ENCODE peak calls at places on chromosomes 13 and 19, in nine cellular contexts. One of them, this sample, is unnamed.

GRCh38 chr19:13027031-13027430 is 31.8 kb downstream of the NFIX start:
- DNase-seq in fibroblast of lung: no peak
- DNase-seq in gastrocnemius medialis: no peak
- DNase-seq in astrocyte of the spinal cord: no peak
- DNase-seq in Jurkat, Clone E6-1: no peak
- DNase-seq in pancreas: no peak
- DNase-seq in CD4-positive, CD25-positive, alpha-beta regulatory T cell: no peak
- DNase-seq in tibial nerve: no peak
- DNase-seq in small intestine: no peak
- DNase-seq in this sample: no peak

GRCh38 chr13:44141213-44141724 is 232.4 kb upstream of the SERP2 start:
- DNase-seq in fibroblast of lung: no peak
- DNase-seq in pancreas: no peak
- DNase-seq in CD4-positive, CD25-positive, alpha-beta regulatory T cell: no peak
- DNase-seq in gastrocnemius medialis: no peak
- DNase-seq in small intestine: peak
- DNase-seq in astrocyte of the spinal cord: peak
- DNase-seq in tibial nerve: peak
- DNase-seq in Jurkat, Clone E6-1: no peak
- DNase-seq in this sample: no peak

GRCh38 chr13:94657167-94657566 is 55.2 kb downstream of the SOX21 start:
- DNase-seq in astrocyte of the spinal cord: no peak
- DNase-seq in fibroblast of lung: peak
- DNase-seq in pancreas: no peak
- DNase-seq in Jurkat, Clone E6-1: no peak
- DNase-seq in gastrocnemius medialis: no peak
- DNase-seq in CD4-positive, CD25-positive, alpha-beta regulatory T cell: no peak
- DNase-seq in small intestine: no peak
- DNase-seq in tibial nerve: no peak
- DNase-seq in this sample: peak

GRCh38 chr13:108368240-108368898 is 98.9 kb downstream of the TNFSF13B start:
- DNase-seq in gastrocnemius medialis: no peak
- DNase-seq in fibroblast of lung: no peak
- DNase-seq in tibial nerve: no peak
- DNase-seq in pancreas: no peak
- DNase-seq in small intestine: no peak
- DNase-seq in CD4-positive, CD25-positive, alpha-beta regulatory T cell: no peak
- DNase-seq in Jurkat, Clone E6-1: no peak
- DNase-seq in astrocyte of the spinal cord: no peak
- DNase-seq in this sample: no peak

GRCh38 chr13:65808061-65808460 is 1422.1 kb downstream of the PCDH9 start:
- DNase-seq in CD4-positive, CD25-positive, alpha-beta regulatory T cell: no peak
- DNase-seq in gastrocnemius medialis: no peak
- DNase-seq in pancreas: no peak
- DNase-seq in Jurkat, Clone E6-1: no peak
- DNase-seq in tibial nerve: no peak
- DNase-seq in small intestine: no peak
- DNase-seq in astrocyte of the spinal cord: peak
- DNase-seq in fibroblast of lung: peak
- DNase-seq in this sample: peak

GRCh38 chr19:50171752-50172151 is 8.7 kb upstream of the IZUMO2 start:
- DNase-seq in Jurkat, Clone E6-1: no peak
- DNase-seq in tibial nerve: no peak
- DNase-seq in gastrocnemius medialis: no peak
- DNase-seq in astrocyte of the spinal cord: no peak
- DNase-seq in CD4-positive, CD25-positive, alpha-beta regulatory T cell: no peak
- DNase-seq in fibroblast of lung: no peak
- DNase-seq in pancreas: no peak
- DNase-seq in small intestine: no peak
- DNase-seq in this sample: no peak

GRCh38 chr19:1513492-1514294 is 874 bp upstream of the ADAMTSL5 start:
- DNase-seq in tibial nerve: no peak
- DNase-seq in fibroblast of lung: peak
- DNase-seq in astrocyte of the spinal cord: no peak
- DNase-seq in Jurkat, Clone E6-1: no peak
- DNase-seq in small intestine: peak
- DNase-seq in CD4-positive, CD25-positive, alpha-beta regulatory T cell: peak
- DNase-seq in gastrocnemius medialis: no peak
- DNase-seq in pancreas: peak
- DNase-seq in this sample: peak

GRCh38 chr13:113538689-113539058 is 45.9 kb upstream of the TFDP1 start:
- DNase-seq in astrocyte of the spinal cord: no peak
- DNase-seq in CD4-positive, CD25-positive, alpha-beta regulatory T cell: no peak
- DNase-seq in Jurkat, Clone E6-1: no peak
- DNase-seq in fibroblast of lung: no peak
- DNase-seq in small intestine: no peak
- DNase-seq in gastrocnemius medialis: no peak
- DNase-seq in pancreas: no peak
- DNase-seq in tibial nerve: no peak
- DNase-seq in this sample: no peak

GRCh38 chr19:46296722-46297431 is at the start of gene HIF3A:
- DNase-seq in gastrocnemius medialis: no peak
- DNase-seq in fibroblast of lung: peak
- DNase-seq in small intestine: peak
- DNase-seq in astrocyte of the spinal cord: peak
- DNase-seq in Jurkat, Clone E6-1: no peak
- DNase-seq in CD4-positive, CD25-positive, alpha-beta regulatory T cell: no peak
- DNase-seq in pancreas: peak
- DNase-seq in tibial nerve: peak
- DNase-seq in this sample: peak

GRCh38 chr19:47232422-47233211 is 1.6 kb upstream of the BBC3 start:
- DNase-seq in astrocyte of the spinal cord: peak
- DNase-seq in gastrocnemius medialis: no peak
- DNase-seq in pancreas: no peak
- DNase-seq in tibial nerve: no peak
- DNase-seq in Jurkat, Clone E6-1: no peak
- DNase-seq in CD4-positive, CD25-positive, alpha-beta regulatory T cell: no peak
- DNase-seq in fibroblast of lung: peak
- DNase-seq in small intestine: peak
- DNase-seq in this sample: peak

GRCh38 chr13:112029143-112029542 is 37.8 kb upstream of the SOX1 start:
- DNase-seq in small intestine: no peak
- DNase-seq in fibroblast of lung: no peak
- DNase-seq in tibial nerve: no peak
- DNase-seq in pancreas: no peak
- DNase-seq in gastrocnemius medialis: no peak
- DNase-seq in astrocyte of the spinal cord: no peak
- DNase-seq in Jurkat, Clone E6-1: no peak
- DNase-seq in CD4-positive, CD25-positive, alpha-beta regulatory T cell: no peak
- DNase-seq in this sample: no peak

GRCh38 chr19:926595-927043 is 784 bp downstream of the ARID3A start:
- DNase-seq in astrocyte of the spinal cord: peak
- DNase-seq in pancreas: no peak
- DNase-seq in fibroblast of lung: no peak
- DNase-seq in gastrocnemius medialis: no peak
- DNase-seq in CD4-positive, CD25-positive, alpha-beta regulatory T cell: no peak
- DNase-seq in small intestine: peak
- DNase-seq in Jurkat, Clone E6-1: no peak
- DNase-seq in tibial nerve: peak
- DNase-seq in this sample: peak

GRCh38 chr13:82713681-82714405 is 1168.4 kb downstream of the SLITRK1 start:
- DNase-seq in CD4-positive, CD25-positive, alpha-beta regulatory T cell: no peak
- DNase-seq in Jurkat, Clone E6-1: no peak
- DNase-seq in small intestine: no peak
- DNase-seq in astrocyte of the spinal cord: peak
- DNase-seq in fibroblast of lung: peak
- DNase-seq in pancreas: no peak
- DNase-seq in tibial nerve: no peak
- DNase-seq in gastrocnemius medialis: no peak
- DNase-seq in this sample: peak

DNA sequence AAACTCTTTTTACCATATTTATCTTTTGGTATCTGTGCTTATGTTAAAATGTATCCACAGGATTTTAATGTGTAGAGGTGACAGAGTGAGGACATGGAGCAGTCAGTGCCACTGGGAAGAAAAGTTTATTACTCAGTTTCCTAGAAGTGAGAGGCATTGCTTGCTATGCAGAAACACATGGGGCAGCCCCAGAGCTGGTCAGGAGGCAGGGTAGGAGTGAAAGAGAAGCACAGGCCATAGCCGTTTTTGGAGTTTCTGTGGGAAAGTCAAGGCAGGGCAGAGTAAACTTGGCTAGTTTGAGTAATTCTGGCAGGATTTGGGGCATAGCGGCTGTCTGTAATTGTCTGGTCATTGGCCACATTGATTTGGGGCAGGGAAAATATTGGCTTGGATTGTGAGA is 370.9 kb downstream of the FGF9 start:
- DNase-seq in small intestine: no peak
- DNase-seq in tibial nerve: no peak
- DNase-seq in pancreas: no peak
- DNase-seq in CD4-positive, CD25-positive, alpha-beta regulatory T cell: no peak
- DNase-seq in astrocyte of the spinal cord: no peak
- DNase-seq in fibroblast of lung: no peak
- DNase-seq in Jurkat, Clone E6-1: no peak
- DNase-seq in gastrocnemius medialis: no peak
- DNase-seq in this sample: no peak
- H3K4me3 ChIP-seq in small intestine: no peak
- H3K4me3 ChIP-seq in tibial nerve: no peak
- H3K4me3 ChIP-seq in pancreas: no peak
- H3K4me3 ChIP-seq in CD4-positive, CD25-positive, alpha-beta regulatory T cell: peak
- H3K4me3 ChIP-seq in astrocyte of the spinal cord: no peak
- H3K4me3 ChIP-seq in fibroblast of lung: no peak
- H3K4me3 ChIP-seq in Jurkat, Clone E6-1: no peak
- H3K4me3 ChIP-seq in gastrocnemius medialis: no peak
- H3K4me3 ChIP-seq in this sample: no peak

DNA sequence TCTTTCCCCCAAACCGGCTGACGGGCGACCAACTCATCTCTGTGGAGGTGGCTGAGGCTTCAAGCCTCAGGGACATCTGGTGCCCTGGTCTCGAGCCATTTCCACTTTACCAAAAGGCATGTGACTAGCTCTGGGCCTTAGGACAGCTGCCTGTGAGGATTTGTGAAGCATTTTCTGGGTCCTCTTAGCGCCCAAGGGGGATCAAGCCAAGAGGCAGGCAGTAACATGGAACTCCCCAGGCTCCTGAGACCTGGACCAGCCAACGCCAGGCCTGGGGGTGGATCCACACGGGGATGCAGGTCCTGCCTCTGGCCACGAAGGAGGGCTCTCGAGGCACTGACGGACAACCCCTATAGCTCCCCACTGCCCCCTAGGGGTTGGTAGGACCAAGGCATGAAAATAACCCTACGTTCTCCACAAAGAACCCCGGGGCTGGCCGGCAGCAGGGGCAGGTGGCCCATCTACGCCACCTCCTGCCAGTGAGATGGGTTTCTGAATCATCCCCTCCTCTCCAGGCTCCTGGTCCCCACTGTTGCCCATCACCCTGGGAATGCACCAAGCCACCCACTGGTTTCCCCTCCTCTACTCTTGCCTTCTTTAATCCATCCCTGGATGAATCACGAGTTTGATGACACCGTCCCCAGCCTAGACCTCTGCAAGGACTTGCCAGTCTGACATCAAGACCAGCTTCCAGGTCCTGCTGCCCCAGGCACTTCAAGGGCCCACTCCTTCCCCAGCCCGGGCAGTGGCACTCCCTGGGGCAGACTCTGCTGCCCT is 7.0 kb upstream of the MYDGF start:
- DNase-seq in Jurkat, Clone E6-1: no peak
- DNase-seq in CD4-positive, CD25-positive, alpha-beta regulatory T cell: no peak
- DNase-seq in astrocyte of the spinal cord: peak
- DNase-seq in fibroblast of lung: peak
- DNase-seq in pancreas: peak
- DNase-seq in tibial nerve: no peak
- DNase-seq in gastrocnemius medialis: no peak
- DNase-seq in small intestine: peak
- DNase-seq in this sample: peak
- H3K4me3 ChIP-seq in Jurkat, Clone E6-1: no peak
- H3K4me3 ChIP-seq in CD4-positive, CD25-positive, alpha-beta regulatory T cell: no peak
- H3K4me3 ChIP-seq in astrocyte of the spinal cord: no peak
- H3K4me3 ChIP-seq in fibroblast of lung: no peak
- H3K4me3 ChIP-seq in pancreas: no peak
- H3K4me3 ChIP-seq in tibial nerve: no peak
- H3K4me3 ChIP-seq in gastrocnemius medialis: no peak
- H3K4me3 ChIP-seq in small intestine: no peak
- H3K4me3 ChIP-seq in this sample: no peak

GRCh38 chr19:18853755-18854427 is 22.1 kb downstream of the UPF1 start:
- DNase-seq in astrocyte of the spinal cord: no peak
- DNase-seq in Jurkat, Clone E6-1: no peak
- DNase-seq in CD4-positive, CD25-positive, alpha-beta regulatory T cell: no peak
- DNase-seq in pancreas: no peak
- DNase-seq in gastrocnemius medialis: no peak
- DNase-seq in small intestine: no peak
- DNase-seq in tibial nerve: no peak
- DNase-seq in fibroblast of lung: no peak
- DNase-seq in this sample: no peak
- H3K4me3 ChIP-seq in astrocyte of the spinal cord: no peak
- H3K4me3 ChIP-seq in Jurkat, Clone E6-1: no peak
- H3K4me3 ChIP-seq in CD4-positive, CD25-positive, alpha-beta regulatory T cell: no peak
- H3K4me3 ChIP-seq in pancreas: no peak
- H3K4me3 ChIP-seq in gastrocnemius medialis: no peak
- H3K4me3 ChIP-seq in small intestine: no peak
- H3K4me3 ChIP-seq in tibial nerve: no peak
- H3K4me3 ChIP-seq in fibroblast of lung: no peak
- H3K4me3 ChIP-seq in this sample: no peak

GRCh38 chr13:92806215-92806614 is 420.4 kb upstream of the GPC6 start:
- DNase-seq in astrocyte of the spinal cord: peak
- DNase-seq in pancreas: no peak
- DNase-seq in tibial nerve: no peak
- DNase-seq in small intestine: peak
- DNase-seq in CD4-positive, CD25-positive, alpha-beta regulatory T cell: no peak
- DNase-seq in gastrocnemius medialis: no peak
- DNase-seq in fibroblast of lung: peak
- DNase-seq in Jurkat, Clone E6-1: peak
- DNase-seq in this sample: peak
- H3K4me3 ChIP-seq in astrocyte of the spinal cord: no peak
- H3K4me3 ChIP-seq in pancreas: peak
- H3K4me3 ChIP-seq in tibial nerve: peak
- H3K4me3 ChIP-seq in small intestine: peak
- H3K4me3 ChIP-seq in CD4-positive, CD25-positive, alpha-beta regulatory T cell: peak
- H3K4me3 ChIP-seq in gastrocnemius medialis: peak
- H3K4me3 ChIP-seq in fibroblast of lung: peak
- H3K4me3 ChIP-seq in Jurkat, Clone E6-1: peak
- H3K4me3 ChIP-seq in this sample: peak